ENCODE peak calls at places on chromosomes 1 and 21, in six cellular contexts. M is upper lobe of left lung, F is OCI-LY7, B is GM03348, P is LoVo, I is adrenal gland. U is an unnamed sample.

GRCh38 chr1:221394011-221394544 is 347.8 kb downstream of the DUSP10 start:
- DNase-seq in I (no peak), F (no peak), B (peak), P (peak), M (no peak), U (no peak)

GRCh38 chr1:70768211-70768610 is 279.4 kb downstream of the PTGER3 start:
- DNase-seq in M (no peak), F (no peak), B (no peak), P (no peak), I (no peak), U (no peak)

GRCh38 chr1:178465011-178465410 is 31.8 kb downstream of the CLEC20A start:
- DNase-seq in F (no peak), M (no peak), P (no peak), I (no peak), B (peak), U (no peak)

GRCh38 chr1:94006604-94007003 is 97.4 kb upstream of the GCLM start:
- DNase-seq in F (no peak), M (no peak), B (no peak), I (no peak), P (no peak), U (no peak)

GRCh38 chr1:223708001-223708359 is 4.4 kb upstream of the CAPN2 start:
- DNase-seq in P (no peak), I (no peak), B (no peak), F (no peak), M (peak), U (no peak)

GRCh38 chr1:67735806-67736627 is 51.0 kb downstream of the GADD45A start:
- DNase-seq in P (peak), F (peak), B (peak), M (peak), I (peak), U (peak)

GRCh38 chr21:14918542-14918941 is 146.3 kb downstream of the NRIP1 start:
- DNase-seq in M (no peak), B (no peak), P (no peak), I (no peak), F (no peak), U (no peak)

GRCh38 chr1:12528021-12528852 is 89.8 kb downstream of the DHRS3 start:
- DNase-seq in I (peak), B (peak), M (peak), F (no peak), P (peak), U (no peak)

GRCh38 chr1:212828395-212828794 is 19.1 kb downstream of the SPATA45 start:
- DNase-seq in B (no peak), I (no peak), F (no peak), M (no peak), P (no peak), U (no peak)

GRCh38 chr1:42928859-42929258 is 29.8 kb downstream of the SLC2A1 start:
- DNase-seq in F (no peak), I (no peak), B (no peak), P (no peak), M (no peak), U (no peak)

GRCh38 chr21:42414928-42415769 is 11.4 kb downstream of the UBASH3A start:
- DNase-seq in P (no peak), B (no peak), F (no peak), I (peak), M (peak), U (peak)

GRCh38 chr1:94522304-94522703 is 19.3 kb downstream of the F3 start:
- DNase-seq in B (peak), F (peak), I (no peak), P (no peak), M (no peak), U (peak)

GRCh38 chr1:202018476-202019234 is 8.3 kb downstream of the ELF3 start:
- DNase-seq in P (peak), F (no peak), B (no peak), M (peak), I (no peak), U (no peak)

GRCh38 chr1:160338580-160338979 is 4.5 kb downstream of the COPA start:
- DNase-seq in P (no peak), B (no peak), M (no peak), I (no peak), F (no peak), U (no peak)

GRCh38 chr21:31446206-31446900 is 102.3 kb upstream of the TIAM1 start:
- DNase-seq in I (no peak), B (no peak), P (no peak), F (no peak), M (no peak), U (no peak)

GRCh38 chr1:100347009-100347966 is 5.0 kb upstream of the CDC14A start:
- DNase-seq in P (no peak), I (no peak), B (no peak), F (no peak), M (no peak), U (no peak)

GRCh38 chr1:227901239-227901905 is 46.4 kb downstream of the WNT9A start:
- DNase-seq in B (no peak), P (no peak), M (no peak), F (no peak), I (no peak), U (no peak)

GRCh38 chr1:234597894-234598293 is 12.1 kb downstream of the IRF2BP2 start:
- DNase-seq in M (peak), P (peak), I (peak), F (peak), B (peak), U (peak)

GRCh38 chr1:156263288-156263655 is 15.4 kb upstream of the PAQR6 start:
- DNase-seq in M (no peak), I (no peak), F (no peak), P (no peak), B (no peak), U (no peak)

GRCh38 chr1:109636201-109636952 is 16.7 kb downstream of the AMPD2 start:
- DNase-seq in I (peak), P (no peak), M (no peak), B (peak), F (no peak), U (peak)

GRCh38 chr1:47755368-47755990 is 241.7 kb downstream of the TRABD2B start:
- DNase-seq in F (peak), B (no peak), I (peak), M (no peak), P (peak), U (peak)

GRCh38 chr1:213484333-213484732 is 433.3 kb downstream of the RPS6KC1 start:
- DNase-seq in F (no peak), I (no peak), M (no peak), B (no peak), P (no peak), U (no peak)

GRCh38 chr1:215083408-215083961 is 948 bp downstream of the KCNK2 start:
- DNase-seq in P (no peak), I (peak), B (peak), M (no peak), F (no peak), U (no peak)

GRCh38 chr1:7783178-7783711 is 846 bp upstream of the PER3 start:
- DNase-seq in F (peak), B (peak), M (peak), I (peak), P (peak), U (peak)

GRCh38 chr1:156486421-156487344 is 13.9 kb downstream of the MEF2D start:
- DNase-seq in I (peak), B (no peak), P (no peak), M (no peak), F (no peak), U (no peak)

GRCh38 chr1:70805641-70806040 is 242.0 kb downstream of the PTGER3 start:
- DNase-seq in I (no peak), B (no peak), M (no peak), F (no peak), P (no peak), U (no peak)

GRCh38 chr1:175197536-175197935 is 5.0 kb upstream of the KIAA0040 start:
- DNase-seq in F (peak), M (no peak), P (peak), I (no peak), B (no peak), U (no peak)

GRCh38 chr1:39395357-39395831 is 96.0 kb upstream of the BMP8A start:
- DNase-seq in F (peak), B (peak), P (peak), I (no peak), M (no peak), U (peak)

GRCh38 chr1:202291001-202291400 is 50.7 kb downstream of the UBE2T start:
- DNase-seq in B (no peak), P (no peak), I (no peak), M (no peak), F (no peak), U (no peak)

GRCh38 chr1:198693321-198693720 is 54.5 kb downstream of the PTPRC start:
- DNase-seq in I (no peak), P (no peak), M (no peak), B (no peak), F (no peak), U (no peak)

GRCh38 chr1:198669023-198669698 is 30.3 kb downstream of the PTPRC start:
- DNase-seq in B (peak), F (no peak), P (peak), M (no peak), I (no peak), U (no peak)

GRCh38 chr1:59767119-59767518 is 47.6 kb upstream of the HOOK1 start:
- DNase-seq in I (no peak), B (peak), P (no peak), M (no peak), F (no peak), U (peak)

GRCh38 chr1:217090073-217090911 is 367.1 kb upstream of the ESRRG start:
- DNase-seq in I (peak), P (no peak), B (no peak), M (no peak), F (no peak), U (no peak)

GRCh38 chr1:95233321-95233736 is 681 bp upstream of the RWDD3 start:
- DNase-seq in F (no peak), P (no peak), M (peak), B (peak), I (peak), U (no peak)

GRCh38 chr1:209427277-209427676 is 156.2 kb upstream of the CAMK1G start:
- DNase-seq in I (no peak), P (no peak), M (no peak), B (no peak), F (no peak), U (no peak)

GRCh38 chr1:20615946-20616345 is 17.3 kb upstream of the PINK1 start:
- DNase-seq in F (no peak), P (no peak), I (no peak), M (no peak), B (no peak), U (no peak)

GRCh38 chr1:109484519-109484975 is 842 bp downstream of the ATXN7L2 start:
- DNase-seq in B (peak), M (no peak), F (peak), I (no peak), P (no peak), U (peak)

GRCh38 chr21:24829397-24829796 is 777.9 kb downstream of the MRPL39 start:
- DNase-seq in P (no peak), B (no peak), M (no peak), I (no peak), F (no peak), U (no peak)

GRCh38 chr1:230498704-230499103 is 72.6 kb upstream of the PGBD5 start:
- DNase-seq in B (no peak), I (no peak), F (no peak), P (no peak), M (no peak), U (no peak)